ENCODE peak calls at places on chromosomes 1 and 21, in seven cellular contexts. Y is mesendoderm, X is H9, J is neuronal stem cell, I is H1, G is mesenchymal stem cell, L is trophoblast cell. H is an unnamed sample.
A peak's percentile ranks its signal among the peaks of the same experiment; 100 is the strongest.

GRCh38 chr1:183980951-183981525 is 56.5 kb downstream of the COLGALT2 start:
- DNase-seq in X (no peak), J (no peak), G (no peak), L (no peak), I (no peak), Y (no peak), H (no peak)

GRCh38 chr1:54069792-54070548 is 16.6 kb downstream of the TCEANC2 start:
- DNase-seq in X (no peak), I (no peak), L (peak; percentile 38), Y (peak; percentile 57), G (peak; percentile 76), J (peak; percentile 14), H (peak; percentile 67)

GRCh38 chr1:54499097-54500029 is 48.7 kb upstream of the ACOT11 start:
- DNase-seq in I (no peak), X (peak; percentile 70), J (no peak), L (peak; percentile 44), G (peak; percentile 68), Y (peak; percentile 80), H (peak; percentile 36)

GRCh38 chr1:17742590-17742989 is 12.5 kb upstream of the ACTL8 start:
- DNase-seq in Y (no peak), I (no peak), X (no peak), J (no peak), G (no peak), L (no peak), H (no peak)

GRCh38 chr21:38861989-38862683 is 56.4 kb downstream of the ETS2 start:
- DNase-seq in J (no peak), Y (no peak), X (no peak), I (no peak), G (no peak), L (no peak), H (no peak)

GRCh38 chr1:15128077-15128476 is 25.5 kb upstream of the TMEM51 start:
- DNase-seq in I (no peak), L (no peak), X (no peak), J (no peak), G (no peak), Y (no peak), H (no peak)

GRCh38 chr1:211490038-211490678 is 1.8 kb downstream of the RD3 start:
- DNase-seq in L (no peak), X (no peak), I (no peak), Y (peak; percentile 22), J (no peak), G (no peak), H (no peak)

GRCh38 chr1:67616394-67616985 is 68.5 kb upstream of the GADD45A start:
- DNase-seq in Y (peak; percentile 4), G (no peak), X (no peak), L (no peak), I (no peak), J (no peak), H (peak; percentile 44)

GRCh38 chr1:39987869-39988268 is 32.9 kb downstream of the MFSD2A start:
- DNase-seq in G (no peak), J (no peak), Y (no peak), L (no peak), I (no peak), X (no peak), H (no peak)

GRCh38 chr1:175936736-175937135 is 193.3 kb upstream of the TNR start:
- DNase-seq in L (no peak), X (no peak), Y (no peak), G (no peak), J (no peak), I (no peak), H (no peak)

GRCh38 chr1:175935166-175935565 is 191.8 kb upstream of the TNR start:
- DNase-seq in G (no peak), X (no peak), Y (no peak), L (no peak), I (no peak), J (no peak), H (no peak)

GRCh38 chr1:175935566-175936115 is 192.2 kb upstream of the TNR start:
- DNase-seq in Y (no peak), X (no peak), J (no peak), G (no peak), I (no peak), L (no peak), H (no peak)

DNA sequence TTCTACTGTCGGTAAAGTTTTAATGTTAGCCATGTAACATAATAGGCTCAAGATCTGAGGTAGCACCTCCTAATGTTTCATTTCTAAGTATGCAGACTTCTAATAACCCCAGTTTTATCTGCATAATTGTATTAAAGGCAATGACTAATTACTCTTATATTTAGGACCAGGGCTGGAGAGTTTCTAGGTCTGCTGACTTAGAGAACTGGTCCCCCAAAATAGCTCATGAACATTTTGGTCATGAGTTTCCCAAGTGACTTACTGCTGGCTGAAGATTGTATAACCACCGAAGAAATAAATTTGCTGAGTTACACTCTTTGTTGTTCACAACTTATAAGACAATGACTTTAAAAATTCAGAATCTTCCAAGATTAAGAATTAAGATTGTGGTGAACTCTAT is 197.8 kb upstream of the TNR start:
- DNase-seq in Y (no peak), J (no peak), X (no peak), I (no peak), G (no peak), L (no peak), H (no peak)
- H3K18ac ChIP-seq in Y (no peak overlapping the region), J (no peak overlapping the region), X (no peak overlapping the region), I (no peak overlapping the region), G (no peak overlapping the region), L (no peak overlapping the region), H (no peak overlapping the region)

GRCh38 chr1:56572334-56573050 is 6.9 kb downstream of the PLPP3 start:
- DNase-seq in J (no peak), L (peak; percentile 84), G (no peak), Y (no peak), I (no peak), X (no peak), H (no peak)
- H4K8ac ChIP-seq in J (no peak overlapping the region), L (no peak overlapping the region), G (no peak overlapping the region), Y (no peak overlapping the region), I (no peak overlapping the region), X (no peak overlapping the region), H (no peak overlapping the region)

DNA sequence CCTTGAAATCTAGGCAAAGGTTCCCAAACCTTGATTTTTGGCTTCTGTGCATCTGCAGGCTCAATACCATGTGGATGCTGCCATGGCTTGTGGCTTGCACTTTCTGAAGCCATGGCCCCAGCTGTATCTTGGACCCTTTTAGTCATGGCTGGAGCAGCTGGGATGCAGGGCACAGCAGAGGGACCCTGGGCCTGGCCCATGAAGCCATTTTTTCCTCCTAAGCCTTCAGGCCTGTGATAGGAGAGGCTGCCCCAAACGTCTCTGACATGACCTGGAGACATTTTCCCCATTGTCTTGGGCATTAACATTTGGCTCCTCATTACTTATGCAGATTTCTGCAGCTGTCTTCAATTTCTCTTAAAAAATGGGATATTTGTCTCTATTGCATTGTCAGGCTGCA is 97.4 kb downstream of the NPHS2 start:
- DNase-seq in I (no peak), L (no peak), G (no peak), Y (no peak), X (no peak), J (no peak), H (no peak)
- H3K18ac ChIP-seq in I (no peak overlapping the region), L (no peak overlapping the region), G (no peak overlapping the region), Y (no peak overlapping the region), X (no peak overlapping the region), J (no peak overlapping the region), H (no peak overlapping the region)

GRCh38 chr1:110850632-110851031 is 22.3 kb upstream of the CD53 start:
- DNase-seq in X (no peak), I (no peak), L (no peak), G (no peak), J (no peak), Y (no peak), H (no peak)
- H4K8ac ChIP-seq in X (no peak overlapping the region), I (no peak overlapping the region), L (no peak overlapping the region), G (no peak overlapping the region), J (no peak overlapping the region), Y (no peak overlapping the region), H (no peak overlapping the region)

GRCh38 chr1:103341377-103341880 is 184.1 kb upstream of the RNPC3 start:
- DNase-seq in X (no peak), G (no peak), Y (no peak), I (no peak), J (no peak), L (no peak), H (no peak)
- H3K18ac ChIP-seq in X (no peak overlapping the region), G (no peak overlapping the region), Y (no peak overlapping the region), I (no peak overlapping the region), J (no peak overlapping the region), L (no peak overlapping the region), H (no peak overlapping the region)

DNA sequence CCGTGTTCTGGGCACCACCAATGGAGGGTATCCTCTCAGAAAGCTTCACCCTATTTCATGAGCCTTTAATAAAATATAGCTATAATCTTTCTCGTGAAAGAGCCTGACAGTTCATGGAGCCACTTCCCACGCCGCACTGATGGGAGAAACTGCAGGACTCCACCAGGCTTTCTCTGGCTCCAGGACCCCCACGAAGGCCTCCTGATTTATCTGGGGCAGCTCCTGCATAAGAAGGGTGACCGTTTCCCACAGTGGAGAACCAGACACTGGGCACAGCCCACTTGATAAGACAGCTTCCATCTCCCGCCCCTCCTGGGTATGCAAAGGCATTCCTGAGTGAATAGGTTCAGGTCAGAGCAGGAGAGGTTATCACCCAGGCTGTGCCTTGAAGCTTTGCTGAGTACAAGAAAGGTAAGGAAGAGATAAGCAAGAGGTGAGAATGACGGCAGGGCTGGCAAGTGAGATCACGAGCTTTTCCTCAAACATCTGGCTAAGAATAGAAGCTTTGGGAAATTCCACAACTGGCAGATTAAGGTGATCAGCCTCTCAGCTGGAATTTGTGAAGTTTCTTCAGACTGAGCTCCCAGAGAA is 499.8 kb downstream of the KIF26B start:
- DNase-seq in L (peak; percentile 96), J (no peak), X (no peak), Y (peak; percentile 98), G (no peak), I (no peak), H (no peak)
- H4K8ac ChIP-seq in L (no peak overlapping the region), J (no peak overlapping the region), X (no peak overlapping the region), Y (no peak overlapping the region), G (no peak overlapping the region), I (no peak overlapping the region), H (no peak overlapping the region)

GRCh38 chr1:178534137-178534868 is 21.4 kb downstream of the TEX35 start:
- DNase-seq in L (no peak), I (no peak), X (no peak), G (no peak), J (no peak), Y (no peak), H (no peak)
- H3K18ac ChIP-seq in L (no peak overlapping the region), I (no peak overlapping the region), X (no peak overlapping the region), G (no peak overlapping the region), J (no peak overlapping the region), Y (no peak overlapping the region), H (no peak overlapping the region)

H was measured in IMR-90.